ENCODE peak calls at places on chromosomes 5 and 9, in eight cellular contexts. B is T-helper 9 cell, U is M059J, V is activated T-cell treated with anti-CD3 and anti-CD28 coated beads for 1 hour, Z is RPMI7951, N is GM06990, P is NCI-H1092 treated with DMSO at 0.1 percent for 48 hours, X is T47D. F is an unnamed sample.

GRCh38 chr9:3874472-3875370 is 348.9 kb upstream of the RFX3 start:
- DNase-seq in B (no peak), U (no peak), V (no peak), Z (no peak), N (no peak), P (no peak), X (no peak), F (no peak)

GRCh38 chr5:96565843-96566242 is 96.3 kb upstream of the CAST start:
- DNase-seq in B (no peak), U (peak; percentile 97), V (no peak), Z (peak; percentile 81), N (no peak), P (peak; percentile 17), X (no peak), F (no peak)

GRCh38 chr5:168765220-168766037 is 186.3 kb upstream of the PANK3 start:
- DNase-seq in B (no peak), U (no peak), V (no peak), Z (no peak), N (no peak), P (no peak), X (no peak), F (no peak)

GRCh38 chr9:29001006-29001405 is 1427.7 kb upstream of the C9orf72 start:
- DNase-seq in B (no peak), U (no peak), V (no peak), Z (no peak), N (no peak), P (no peak), X (no peak), F (no peak)

GRCh38 chr9:81621785-81622243 is 67.5 kb downstream of the TLE1 start:
- DNase-seq in B (no peak), U (no peak), V (no peak), Z (no peak), N (no peak), P (peak; percentile 57), X (no peak), F (peak; percentile 71)

GRCh38 chr5:152070591-152070990 is 145.9 kb upstream of the GLRA1 start:
- DNase-seq in B (no peak), U (no peak), V (no peak), Z (no peak), N (no peak), P (no peak), X (no peak), F (no peak)

GRCh38 chr5:135225856-135226560 is 173.0 kb downstream of the MACROH2A1 start:
- DNase-seq in B (no peak), U (no peak), V (no peak), Z (no peak), N (no peak), P (no peak), X (no peak), F (no peak)

GRCh38 chr9:113541019-113541900 is 77.7 kb downstream of the RGS3 start:
- DNase-seq in B (no peak), U (no peak), V (no peak), Z (peak; percentile 45), N (no peak), P (no peak), X (peak; percentile 87), F (peak; percentile 74)

GRCh38 chr9:2181794-2182193 is 166.6 kb downstream of the SMARCA2 start:
- DNase-seq in B (no peak), U (peak; percentile 9), V (no peak), Z (peak; percentile 15), N (no peak), P (no peak), X (no peak), F (peak; percentile 74)

GRCh38 chr9:84781431-84781830 is 111.9 kb downstream of the NTRK2 start:
- DNase-seq in B (no peak), U (peak; percentile 40), V (no peak), Z (peak; percentile 4), N (no peak), P (no peak), X (no peak), F (peak; percentile 19)

F was measured in WTC11.